ENCODE peak calls at places on chromosomes 6 and 20, in ten cellular contexts. O is mammary epithelial cell, U is neural progenitor cell, N is left lung, F is tibial artery, I is lower lobe of right lung, E is SJSA1, S is H1, P is left ventricle myocardium inferior, Q is GM12878. Z is an unnamed sample. For H3K36me3, the result is how much of the 10 kb centered on the place peaks cover.

GRCh38 chr6:84967389-84967788 is 203.0 kb upstream of the TBX18 start:
- DNase-seq in O (peak), U (peak), N (no peak), F (no peak), I (no peak), E (peak), S (peak), P (no peak), Q (no peak), Z (no peak)

GRCh38 chr6:153553627-153554026 is 422.5 kb upstream of the RGS17 start:
- DNase-seq in O (peak), U (peak), N (no peak), F (no peak), I (no peak), E (no peak), S (peak), P (no peak), Q (no peak), Z (no peak)

GRCh38 chr6:97097068-97098047 is 172.8 kb downstream of the KLHL32 start:
- DNase-seq in O (no peak), U (no peak), N (no peak), F (no peak), I (no peak), E (no peak), S (no peak), P (no peak), Q (no peak), Z (no peak)

GRCh38 chr6:140156131-140156530 is 781.7 kb upstream of the CITED2 start:
- DNase-seq in O (peak), U (no peak), N (no peak), F (no peak), I (no peak), E (no peak), S (no peak), P (no peak), Q (no peak), Z (no peak)

GRCh38 chr6:73460044-73460443 is 1.5 kb upstream of the MTO1 start:
- DNase-seq in O (no peak), U (no peak), N (no peak), F (no peak), I (no peak), E (no peak), S (no peak), P (no peak), Q (no peak), Z (no peak)

GRCh38 chr6:30463651-30464618 is 25.4 kb upstream of the HLA-E start:
- DNase-seq in O (peak), U (no peak), N (peak), F (peak), I (peak), E (peak), S (no peak), P (peak), Q (peak), Z (peak)

GRCh38 chr6:111450087-111450486 is 32.9 kb downstream of the REV3L start:
- DNase-seq in O (no peak), U (no peak), N (no peak), F (no peak), I (no peak), E (no peak), S (no peak), P (no peak), Q (no peak), Z (no peak)

GRCh38 chr20:740162-740561 is 28.1 kb downstream of the SLC52A3 start:
- DNase-seq in O (no peak), U (no peak), N (no peak), F (no peak), I (no peak), E (no peak), S (no peak), P (no peak), Q (no peak), Z (no peak)

GRCh38 chr6:156191895-156192294 is 585.3 kb upstream of the ARID1B start:
- DNase-seq in O (no peak), U (no peak), N (no peak), F (no peak), I (no peak), E (no peak), S (no peak), P (no peak), Q (no peak), Z (no peak)

GRCh38 chr6:46888031-46888430 is 33.7 kb downstream of the ADGRF5 start:
- DNase-seq in O (peak), U (no peak), N (no peak), F (no peak), I (no peak), E (no peak), S (no peak), P (no peak), Q (no peak), Z (no peak)

GRCh38 chr6:150016324-150017185 is 8.8 kb downstream of the RAET1L start:
- DNase-seq in O (peak), U (peak), N (no peak), F (peak), I (no peak), E (peak), S (no peak), P (no peak), Q (no peak), Z (peak)

GRCh38 chr20:37270586-37271420 is 9.2 kb upstream of the GHRH start:
- DNase-seq in O (no peak), U (no peak), N (no peak), F (no peak), I (no peak), E (no peak), S (no peak), P (no peak), Q (peak), Z (no peak)

GRCh38 chr6:112665114-112665513 is 318.0 kb downstream of the RFPL4B start:
- DNase-seq in O (no peak), U (no peak), N (no peak), F (no peak), I (no peak), E (no peak), S (no peak), P (no peak), Q (no peak), Z (no peak)

GRCh38 chr20:63861365-63861934 is at the start of gene ABHD16B:
- DNase-seq in O (no peak), U (no peak), N (no peak), F (no peak), I (no peak), E (no peak), S (no peak), P (no peak), Q (no peak), Z (no peak)
- H3K27ac ChIP-seq in O (no peak), U (no peak), N (no peak), F (no peak), I (peak), E (no peak), S (no peak), P (peak), Q (no peak), Z (no peak)

GRCh38 chr6:52574709-52575489 is 2.0 kb downstream of the TRAM2 start:
- DNase-seq in O (no peak), U (no peak), N (peak), F (peak), I (peak), E (peak), S (no peak), P (no peak), Q (peak), Z (peak)
- H3K4me3 ChIP-seq in O (no peak), U (peak), N (peak), F (peak), I (peak), E (peak), S (no peak), P (peak), Q (peak), Z (peak)

GRCh38 chr6:144413418-144413817 is 128.3 kb downstream of the UTRN start:
- DNase-seq in O (no peak), U (no peak), N (no peak), F (no peak), I (no peak), E (peak), S (no peak), P (no peak), Q (no peak), Z (peak)

GRCh38 chr6:144408151-144408550 is 123.0 kb downstream of the UTRN start:
- DNase-seq in O (no peak), U (peak), N (no peak), F (peak), I (no peak), E (no peak), S (no peak), P (peak), Q (no peak), Z (no peak)

GRCh38 chr6:144410059-144410458 is 124.9 kb downstream of the UTRN start:
- DNase-seq in O (no peak), U (no peak), N (no peak), F (no peak), I (no peak), E (no peak), S (no peak), P (no peak), Q (no peak), Z (no peak)

GRCh38 chr6:144415014-144415413 is 129.9 kb downstream of the UTRN start:
- DNase-seq in O (peak), U (no peak), N (no peak), F (no peak), I (no peak), E (peak), S (no peak), P (no peak), Q (no peak), Z (no peak)

GRCh38 chr6:144411506-144412165 is 126.5 kb downstream of the UTRN start:
- DNase-seq in O (no peak), U (peak), N (no peak), F (no peak), I (no peak), E (peak), S (no peak), P (no peak), Q (no peak), Z (no peak)
- H3K36me3 ChIP-seq in O (under half), U (under half), N (under half), F (under half), I (under half), E (under half), S (under half), P (under half), Q (under half), Z (under half)

DNA sequence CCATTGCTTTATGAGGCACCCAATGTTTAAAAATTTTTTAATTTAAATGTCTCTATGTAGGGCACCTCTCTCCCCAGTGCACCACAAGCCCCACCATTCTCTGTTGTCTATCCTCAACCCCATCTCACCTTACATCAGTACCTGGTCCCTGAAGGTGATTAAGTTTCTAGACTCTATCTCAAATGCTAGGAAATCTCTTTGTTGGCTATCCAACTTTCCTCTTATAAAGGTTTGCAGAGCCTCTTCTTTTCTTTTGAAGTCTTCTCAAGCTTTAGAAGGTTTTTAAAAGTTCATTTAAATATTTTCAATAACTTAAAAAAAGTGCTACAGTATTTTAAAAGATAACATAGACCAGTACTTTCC is 76.5 kb upstream of the TBC1D7 start:
- DNase-seq in O (no peak), U (no peak), N (no peak), F (no peak), I (no peak), E (no peak), S (no peak), P (no peak), Q (no peak), Z (no peak)
- H3K27ac ChIP-seq in O (no peak), U (no peak), N (peak), F (peak), I (peak), E (no peak), S (no peak), P (peak), Q (no peak), Z (peak)

GRCh38 chr20:15703171-15703911 is 869.9 kb downstream of the KIF16B start:
- DNase-seq in O (peak), U (no peak), N (no peak), F (no peak), I (no peak), E (peak), S (no peak), P (no peak), Q (no peak), Z (no peak)
- H3K4me3 ChIP-seq in O (no peak), U (no peak), N (no peak), F (no peak), I (no peak), E (no peak), S (no peak), P (no peak), Q (no peak), Z (no peak)

GRCh38 chr6:116648161-116648560 is 20.4 kb downstream of the ZUP1 start:
- DNase-seq in O (no peak), U (no peak), N (no peak), F (no peak), I (no peak), E (no peak), S (no peak), P (no peak), Q (no peak), Z (no peak)

GRCh38 chr6:116649129-116649528 is 19.4 kb downstream of the ZUP1 start:
- DNase-seq in O (no peak), U (no peak), N (no peak), F (no peak), I (no peak), E (no peak), S (no peak), P (no peak), Q (no peak), Z (no peak)

GRCh38 chr6:116651916-116652315 is 16.6 kb downstream of the ZUP1 start:
- DNase-seq in O (no peak), U (no peak), N (no peak), F (no peak), I (no peak), E (no peak), S (no peak), P (no peak), Q (no peak), Z (no peak)
- H3K36me3 ChIP-seq in O (under half), U (under half), N (under half), F (under half), I (half or more), E (under half), S (under half), P (under half), Q (under half), Z (half or more)

GRCh38 chr6:81800666-81801065 is 48.2 kb upstream of the TENT5A start:
- DNase-seq in O (no peak), U (no peak), N (no peak), F (no peak), I (peak), E (no peak), S (no peak), P (no peak), Q (no peak), Z (no peak)
- H3K27ac ChIP-seq in O (no peak), U (no peak), N (no peak), F (no peak), I (no peak), E (no peak), S (no peak), P (no peak), Q (no peak), Z (no peak)

GRCh38 chr6:13787146-13787545 is 27.2 kb downstream of the MCUR1 start:
- DNase-seq in O (no peak), U (peak), N (no peak), F (no peak), I (no peak), E (peak), S (no peak), P (no peak), Q (no peak), Z (no peak)
- H3K4me3 ChIP-seq in O (no peak), U (no peak), N (no peak), F (no peak), I (no peak), E (peak), S (no peak), P (no peak), Q (no peak), Z (no peak)

DNA sequence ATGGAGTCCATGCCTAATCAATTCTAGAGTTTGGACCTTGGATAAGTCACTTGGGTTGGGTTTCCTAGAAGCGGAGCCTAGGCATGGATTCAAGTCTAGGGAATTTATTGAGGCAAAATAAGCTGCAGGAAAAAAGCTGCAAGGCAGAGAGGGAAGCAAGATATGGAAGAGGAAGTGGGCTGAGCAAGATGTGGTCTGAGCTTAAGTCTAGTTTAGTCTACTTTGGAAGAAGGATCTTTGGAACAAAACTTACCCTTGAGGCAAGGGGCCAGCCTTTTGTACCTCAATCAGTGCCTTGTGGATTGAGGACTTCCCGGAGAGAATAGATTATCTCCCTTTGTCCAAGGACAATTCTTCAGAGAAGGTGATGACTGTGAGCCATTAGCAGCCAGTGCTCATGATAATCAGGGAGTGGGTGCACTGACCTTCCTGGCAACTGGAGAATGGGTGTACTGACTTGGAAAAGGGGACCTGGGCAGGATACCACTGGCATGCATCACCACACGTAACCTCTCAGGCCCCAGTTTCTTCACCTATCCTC is 10.9 kb downstream of the ZSCAN9 start:
- DNase-seq in O (no peak), U (peak), N (no peak), F (no peak), I (no peak), E (no peak), S (no peak), P (no peak), Q (no peak), Z (no peak)
- H3K36me3 ChIP-seq in O (under half), U (under half), N (under half), F (under half), I (under half), E (half or more), S (under half), P (under half), Q (under half), Z (half or more)

GRCh38 chr6:44667668-44668390 is 280.3 kb downstream of the CDC5L start:
- DNase-seq in O (no peak), U (peak), N (no peak), F (no peak), I (no peak), E (peak), S (no peak), P (no peak), Q (no peak), Z (peak)

GRCh38 chr6:44668391-44668930 is 281.0 kb downstream of the CDC5L start:
- DNase-seq in O (no peak), U (no peak), N (no peak), F (no peak), I (no peak), E (peak), S (no peak), P (no peak), Q (no peak), Z (no peak)

GRCh38 chr6:44665683-44666082 is 278.2 kb downstream of the CDC5L start:
- DNase-seq in O (no peak), U (no peak), N (no peak), F (no peak), I (no peak), E (no peak), S (no peak), P (no peak), Q (no peak), Z (peak)

GRCh38 chr6:44666324-44666723 is 278.8 kb downstream of the CDC5L start:
- DNase-seq in O (no peak), U (no peak), N (no peak), F (no peak), I (no peak), E (no peak), S (no peak), P (no peak), Q (no peak), Z (no peak)

GRCh38 chr6:44667226-44667625 is 279.7 kb downstream of the CDC5L start:
- DNase-seq in O (peak), U (peak), N (no peak), F (no peak), I (no peak), E (peak), S (no peak), P (no peak), Q (no peak), Z (no peak)
- H3K27ac ChIP-seq in O (no peak), U (no peak), N (no peak), F (peak), I (no peak), E (peak), S (no peak), P (no peak), Q (no peak), Z (no peak)

Z was measured in stomach.